ENCODE peak calls at places on chromosome 11, in six cellular contexts. One of them, this sample, is unnamed.

GRCh38 chr11:94948070-94948617 is 25.2 kb downstream of the CWC15 start:
- DNase-seq in pancreas: no peak
- DNase-seq in esophagus squamous epithelium: no peak
- DNase-seq in fibroblast of the aortic adventitia: peak
- DNase-seq in sigmoid colon: no peak
- DNase-seq in Panc1: no peak
- DNase-seq in this sample: peak

GRCh38 chr11:119419834-119420492 is 3.0 kb downstream of the THY1 start:
- DNase-seq in pancreas: no peak
- DNase-seq in esophagus squamous epithelium: no peak
- DNase-seq in fibroblast of the aortic adventitia: no peak
- DNase-seq in sigmoid colon: no peak
- DNase-seq in Panc1: no peak
- DNase-seq in this sample: no peak

GRCh38 chr11:120424185-120424969 is 87.2 kb upstream of the GRIK4 start:
- DNase-seq in pancreas: no peak
- DNase-seq in esophagus squamous epithelium: no peak
- DNase-seq in fibroblast of the aortic adventitia: no peak
- DNase-seq in sigmoid colon: no peak
- DNase-seq in Panc1: no peak
- DNase-seq in this sample: no peak

GRCh38 chr11:64339319-64339718 is 685 bp upstream of the CCDC88B start:
- DNase-seq in pancreas: no peak
- DNase-seq in esophagus squamous epithelium: no peak
- DNase-seq in fibroblast of the aortic adventitia: no peak
- DNase-seq in sigmoid colon: no peak
- DNase-seq in Panc1: no peak
- DNase-seq in this sample: no peak

GRCh38 chr11:45399166-45399565 is 113.0 kb upstream of the SYT13 start:
- DNase-seq in pancreas: no peak
- DNase-seq in esophagus squamous epithelium: no peak
- DNase-seq in fibroblast of the aortic adventitia: no peak
- DNase-seq in sigmoid colon: no peak
- DNase-seq in Panc1: no peak
- DNase-seq in this sample: no peak

GRCh38 chr11:69130586-69131566 is 24.9 kb upstream of the SMIM38 start:
- DNase-seq in pancreas: no peak
- DNase-seq in esophagus squamous epithelium: no peak
- DNase-seq in fibroblast of the aortic adventitia: no peak
- DNase-seq in sigmoid colon: no peak
- DNase-seq in Panc1: no peak
- DNase-seq in this sample: no peak

GRCh38 chr11:32071811-32072210 is 19.1 kb upstream of the RCN1 start:
- DNase-seq in pancreas: no peak
- DNase-seq in esophagus squamous epithelium: no peak
- DNase-seq in fibroblast of the aortic adventitia: peak
- DNase-seq in sigmoid colon: no peak
- DNase-seq in Panc1: no peak
- DNase-seq in this sample: peak

GRCh38 chr11:68840661-68841653 is 759 bp downstream of the CPT1A start:
- DNase-seq in pancreas: peak
- DNase-seq in esophagus squamous epithelium: no peak
- DNase-seq in fibroblast of the aortic adventitia: peak
- DNase-seq in sigmoid colon: peak
- DNase-seq in Panc1: no peak
- DNase-seq in this sample: no peak

GRCh38 chr11:81772161-81772560 is 961.5 kb downstream of the FAM181B start:
- DNase-seq in pancreas: peak
- DNase-seq in esophagus squamous epithelium: no peak
- DNase-seq in fibroblast of the aortic adventitia: peak
- DNase-seq in sigmoid colon: no peak
- DNase-seq in Panc1: no peak
- DNase-seq in this sample: no peak

GRCh38 chr11:106581399-106581798 is 436.9 kb downstream of the GUCY1A2 start:
- DNase-seq in pancreas: peak
- DNase-seq in esophagus squamous epithelium: no peak
- DNase-seq in fibroblast of the aortic adventitia: no peak
- DNase-seq in sigmoid colon: no peak
- DNase-seq in Panc1: no peak
- DNase-seq in this sample: no peak

GRCh38 chr11:106585061-106585460 is 433.2 kb downstream of the GUCY1A2 start:
- DNase-seq in pancreas: no peak
- DNase-seq in esophagus squamous epithelium: no peak
- DNase-seq in fibroblast of the aortic adventitia: peak
- DNase-seq in sigmoid colon: no peak
- DNase-seq in Panc1: no peak
- DNase-seq in this sample: peak
- TF ChIP-seq CTCF in pancreas: no peak
- TF ChIP-seq CTCF in esophagus squamous epithelium: no peak
- TF ChIP-seq CTCF in fibroblast of the aortic adventitia: peak
- TF ChIP-seq CTCF in sigmoid colon: peak
- TF ChIP-seq CTCF in Panc1: peak
- TF ChIP-seq CTCF in this sample: peak

GRCh38 chr11:123547180-123547579 is 107.2 kb downstream of the SCN3B start:
- DNase-seq in pancreas: no peak
- DNase-seq in esophagus squamous epithelium: no peak
- DNase-seq in fibroblast of the aortic adventitia: no peak
- DNase-seq in sigmoid colon: no peak
- DNase-seq in Panc1: no peak
- DNase-seq in this sample: no peak

GRCh38 chr11:123546515-123546914 is 107.9 kb downstream of the SCN3B start:
- DNase-seq in pancreas: no peak
- DNase-seq in esophagus squamous epithelium: no peak
- DNase-seq in fibroblast of the aortic adventitia: peak
- DNase-seq in sigmoid colon: no peak
- DNase-seq in Panc1: no peak
- DNase-seq in this sample: peak

GRCh38 chr11:123543796-123544195 is 110.6 kb downstream of the SCN3B start:
- DNase-seq in pancreas: no peak
- DNase-seq in esophagus squamous epithelium: no peak
- DNase-seq in fibroblast of the aortic adventitia: peak
- DNase-seq in sigmoid colon: no peak
- DNase-seq in Panc1: no peak
- DNase-seq in this sample: peak

GRCh38 chr11:123545726-123546125 is 108.7 kb downstream of the SCN3B start:
- DNase-seq in pancreas: no peak
- DNase-seq in esophagus squamous epithelium: no peak
- DNase-seq in fibroblast of the aortic adventitia: peak
- DNase-seq in sigmoid colon: no peak
- DNase-seq in Panc1: no peak
- DNase-seq in this sample: no peak

DNA sequence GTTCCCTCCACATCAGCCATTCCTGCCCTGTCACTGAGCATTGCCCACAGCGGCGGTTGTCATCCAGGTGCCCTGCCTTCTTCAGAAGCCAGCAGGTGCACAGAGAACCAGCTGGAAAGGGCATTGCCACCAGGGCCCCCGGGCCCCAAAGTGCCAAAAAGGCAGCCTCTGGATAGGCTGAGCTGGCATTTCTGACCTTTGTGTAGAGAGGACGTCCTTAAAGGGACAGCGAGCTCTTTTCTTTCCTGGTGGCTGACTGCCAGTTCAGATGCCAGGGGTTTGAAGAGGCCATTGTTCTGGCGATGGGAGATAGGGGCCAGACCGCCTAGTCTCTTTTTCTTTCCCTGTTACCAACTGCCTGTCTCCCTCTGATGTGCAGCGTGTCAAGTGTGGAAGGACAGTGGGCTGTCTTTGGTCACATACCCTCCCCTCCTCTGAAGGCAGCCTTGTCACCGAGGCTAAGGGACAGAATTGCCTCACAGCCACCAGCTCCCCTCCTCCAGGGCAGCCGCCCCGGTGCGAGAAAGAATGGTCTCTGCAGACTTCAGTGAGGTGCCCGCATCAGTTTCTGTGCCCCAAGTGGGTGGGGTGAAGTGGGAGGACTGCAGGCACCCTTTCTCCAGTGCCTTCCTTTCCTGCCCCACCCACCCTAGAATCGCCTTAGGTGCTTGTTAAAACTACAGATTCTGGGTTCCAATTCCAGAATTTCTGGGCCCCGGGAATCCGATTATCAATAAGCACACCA is 109.6 kb downstream of the SCN3B start:
- DNase-seq in pancreas: no peak
- DNase-seq in esophagus squamous epithelium: no peak
- DNase-seq in fibroblast of the aortic adventitia: no peak
- DNase-seq in sigmoid colon: no peak
- DNase-seq in Panc1: no peak
- DNase-seq in this sample: no peak
- H3K4me3 ChIP-seq in pancreas: no peak
- H3K4me3 ChIP-seq in esophagus squamous epithelium: no peak
- H3K4me3 ChIP-seq in fibroblast of the aortic adventitia: no peak
- H3K4me3 ChIP-seq in sigmoid colon: no peak
- H3K4me3 ChIP-seq in Panc1: no peak
- H3K4me3 ChIP-seq in this sample: no peak

DNA sequence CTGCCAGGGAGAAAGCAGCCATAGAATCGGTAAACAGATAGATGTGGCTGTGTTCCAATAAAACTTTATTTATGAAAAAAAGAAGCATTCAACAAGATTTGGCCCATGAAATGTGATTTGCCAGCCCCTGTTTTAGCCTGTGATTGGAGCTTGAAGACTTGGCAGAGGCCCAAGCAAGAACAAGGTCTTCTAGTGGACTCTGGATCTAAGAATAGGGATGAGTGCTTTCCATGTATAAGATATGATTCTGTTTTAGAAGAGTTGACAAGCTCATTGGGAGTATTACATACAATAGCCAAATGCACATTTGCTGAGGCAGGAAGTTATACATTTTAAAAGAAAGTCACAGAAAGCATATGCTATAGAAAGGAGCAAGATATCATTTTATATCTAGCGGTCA is 175.6 kb upstream of the LUZP2 start:
- DNase-seq in pancreas: no peak
- DNase-seq in esophagus squamous epithelium: no peak
- DNase-seq in fibroblast of the aortic adventitia: no peak
- DNase-seq in sigmoid colon: no peak
- DNase-seq in Panc1: no peak
- DNase-seq in this sample: no peak
- TF ChIP-seq CTCF in pancreas: no peak
- TF ChIP-seq CTCF in esophagus squamous epithelium: no peak
- TF ChIP-seq CTCF in fibroblast of the aortic adventitia: no peak
- TF ChIP-seq CTCF in sigmoid colon: no peak
- TF ChIP-seq CTCF in Panc1: no peak
- TF ChIP-seq CTCF in this sample: no peak

GRCh38 chr11:124170801-124171586 is 12.2 kb upstream of the OR10D3 start:
- DNase-seq in pancreas: no peak
- DNase-seq in esophagus squamous epithelium: no peak
- DNase-seq in fibroblast of the aortic adventitia: no peak
- DNase-seq in sigmoid colon: no peak
- DNase-seq in Panc1: no peak
- DNase-seq in this sample: no peak
- H3K4me3 ChIP-seq in pancreas: no peak
- H3K4me3 ChIP-seq in esophagus squamous epithelium: no peak
- H3K4me3 ChIP-seq in fibroblast of the aortic adventitia: no peak
- H3K4me3 ChIP-seq in sigmoid colon: no peak
- H3K4me3 ChIP-seq in Panc1: no peak
- H3K4me3 ChIP-seq in this sample: no peak

DNA sequence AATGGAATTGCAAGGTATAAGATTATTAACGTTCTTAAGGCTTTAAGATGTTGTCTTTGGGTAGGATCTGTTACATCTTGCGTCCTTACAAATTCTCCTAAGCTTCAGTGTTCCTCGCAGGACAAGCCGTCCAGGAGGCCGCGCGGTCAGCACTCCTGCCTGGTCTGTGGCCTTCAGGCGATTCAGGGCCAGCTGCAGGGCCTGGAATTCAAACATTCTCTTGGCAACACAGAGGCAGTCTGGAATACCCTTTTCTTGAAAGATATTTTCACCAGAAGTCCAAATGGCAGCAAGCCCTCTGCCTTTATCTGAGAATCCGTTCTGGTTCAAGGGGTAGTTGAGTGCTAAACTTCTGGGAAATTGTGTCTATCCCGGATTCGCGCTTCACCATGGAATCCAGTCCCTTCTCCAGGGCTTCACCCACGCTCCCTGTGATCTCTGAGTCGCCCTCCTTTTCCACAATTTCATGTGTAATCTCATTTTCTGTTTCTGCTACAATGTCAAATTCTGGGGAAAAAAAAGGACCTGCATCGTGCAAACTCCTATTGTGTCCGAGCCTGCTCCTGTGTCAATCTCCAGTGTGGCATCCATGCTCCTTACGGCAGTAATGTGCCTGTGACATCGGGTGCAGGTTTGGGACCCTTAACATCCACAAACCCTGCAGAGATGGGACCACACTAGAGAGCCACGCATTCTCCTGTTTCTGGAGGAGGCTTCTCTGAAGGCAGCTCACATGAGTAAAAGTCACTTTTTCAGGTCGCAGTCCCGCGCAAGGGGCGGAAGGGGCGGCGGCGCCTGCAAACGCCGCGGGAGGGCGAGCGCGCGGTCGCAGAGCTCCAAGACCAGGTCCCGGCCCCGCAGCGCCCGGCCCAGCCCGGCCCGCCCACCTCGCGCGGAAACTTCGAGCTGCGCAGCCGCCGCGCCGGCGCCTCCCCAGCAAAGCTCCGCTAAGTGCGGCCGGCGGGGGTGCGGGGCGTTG is 25.3 kb upstream of the SORL1 start:
- DNase-seq in pancreas: peak
- DNase-seq in esophagus squamous epithelium: no peak
- DNase-seq in fibroblast of the aortic adventitia: no peak
- DNase-seq in sigmoid colon: peak
- DNase-seq in Panc1: no peak
- DNase-seq in this sample: no peak
- TF ChIP-seq CTCF in pancreas: peak
- TF ChIP-seq CTCF in esophagus squamous epithelium: no peak
- TF ChIP-seq CTCF in fibroblast of the aortic adventitia: no peak
- TF ChIP-seq CTCF in sigmoid colon: peak
- TF ChIP-seq CTCF in Panc1: no peak
- TF ChIP-seq CTCF in this sample: no peak